ENCODE peak calls at places on chromosomes 11 and 22, in eight cellular contexts. Q is MCF 10A, L is HFF-Myc, V is GM12865, X is mesothelial cell of epicardium, O is omental fat pad, P is lower leg skin, Y is osteoblast. K is an unnamed sample.

GRCh38 chr11:92829121-92829520 is 140.3 kb upstream of the MTNR1B start:
- DNase-seq in L (no peak), Y (no peak), V (no peak), P (no peak), X (no peak), Q (no peak), O (no peak), K (no peak)

GRCh38 chr11:590997-591396 is 14.7 kb downstream of the PHRF1 start:
- DNase-seq in P (no peak), X (no peak), V (no peak), L (no peak), O (no peak), Y (no peak), Q (no peak), K (no peak)

GRCh38 chr11:108754901-108755625 is 90.2 kb downstream of the DDX10 start:
- DNase-seq in O (no peak), Q (peak), P (no peak), X (no peak), V (no peak), L (no peak), Y (no peak), K (no peak)

GRCh38 chr22:31789803-31790202 is 36.0 kb downstream of the DEPDC5 start:
- DNase-seq in V (no peak), P (no peak), Y (no peak), L (no peak), X (no peak), O (no peak), Q (no peak), K (no peak)

GRCh38 chr11:95507794-95508193 is 276.8 kb upstream of the SESN3 start:
- DNase-seq in L (no peak), V (no peak), O (no peak), Y (no peak), Q (no peak), P (no peak), X (no peak), K (no peak)

GRCh38 chr22:19103881-19104821 is 18.1 kb downstream of the DGCR2 start:
- DNase-seq in Q (no peak), X (no peak), Y (no peak), L (no peak), P (no peak), O (no peak), V (no peak), K (peak)

GRCh38 chr22:49169074-49169744 is 658.5 kb downstream of the BRD1 start:
- DNase-seq in O (no peak), V (no peak), Q (no peak), L (no peak), Y (no peak), P (no peak), X (no peak), K (no peak)

GRCh38 chr22:26906464-26906863 is 249.1 kb downstream of the MIAT start:
- DNase-seq in O (no peak), L (no peak), X (no peak), Y (no peak), P (no peak), Q (no peak), V (no peak), K (no peak)

GRCh38 chr11:6799402-6799801 is at the start of gene OR6A2:
- DNase-seq in Y (peak), O (no peak), V (no peak), X (no peak), Q (no peak), P (no peak), L (no peak), K (no peak)

GRCh38 chr22:41405588-41405987 is 23.8 kb downstream of the TEF start:
- DNase-seq in O (no peak), Y (no peak), X (no peak), V (peak), P (no peak), L (no peak), Q (no peak), K (no peak)

GRCh38 chr11:134124660-134125451 is 56.0 kb downstream of the JAM3 start:
- DNase-seq in V (no peak), Y (peak), X (peak), Q (no peak), O (no peak), L (no peak), P (peak), K (no peak)

GRCh38 chr11:86453290-86454030 is 78.8 kb downstream of the CCDC81 start:
- DNase-seq in Y (no peak), X (no peak), O (no peak), V (no peak), Q (no peak), L (no peak), P (peak), K (no peak)
- TF ChIP-seq CTCF in Y (peak), X (no peak), O (no peak), V (no peak), Q (no peak), L (peak), P (no peak), K (no peak)

GRCh38 chr11:111339758-111340388 is 39.2 kb downstream of the POU2AF1 start:
- DNase-seq in Y (no peak), X (no peak), L (no peak), V (no peak), O (no peak), P (no peak), Q (no peak), K (no peak)
- TF ChIP-seq CTCF in Y (no peak), X (no peak), L (no peak), V (no peak), O (no peak), P (no peak), Q (no peak), K (no peak)

DNA sequence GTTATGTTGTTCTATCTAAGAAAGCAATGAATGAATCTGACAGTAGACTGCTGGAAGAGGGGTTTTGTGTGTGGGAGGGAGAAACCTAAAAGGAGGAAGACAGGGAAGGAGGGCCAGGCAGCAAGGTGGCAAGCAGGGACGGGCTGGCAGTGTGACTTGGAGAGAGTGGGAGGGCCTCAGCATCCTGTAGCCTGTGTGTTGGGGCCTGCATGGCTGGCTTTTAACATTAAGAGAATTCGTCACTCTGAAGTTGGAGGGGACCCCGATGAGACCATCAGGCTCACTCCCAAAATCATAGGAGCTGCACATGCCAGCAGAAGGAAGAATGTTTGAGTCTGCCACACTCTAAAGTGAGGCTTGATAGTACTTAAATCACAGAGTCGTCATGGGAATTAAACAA is 199.6 kb downstream of the TENM4 start:
- DNase-seq in O (no peak), P (peak), Y (no peak), L (no peak), Q (no peak), V (no peak), X (no peak), K (no peak)
- TF ChIP-seq CTCF in O (no peak), P (no peak), Y (no peak), L (no peak), Q (no peak), V (no peak), X (no peak), K (no peak)

DNA sequence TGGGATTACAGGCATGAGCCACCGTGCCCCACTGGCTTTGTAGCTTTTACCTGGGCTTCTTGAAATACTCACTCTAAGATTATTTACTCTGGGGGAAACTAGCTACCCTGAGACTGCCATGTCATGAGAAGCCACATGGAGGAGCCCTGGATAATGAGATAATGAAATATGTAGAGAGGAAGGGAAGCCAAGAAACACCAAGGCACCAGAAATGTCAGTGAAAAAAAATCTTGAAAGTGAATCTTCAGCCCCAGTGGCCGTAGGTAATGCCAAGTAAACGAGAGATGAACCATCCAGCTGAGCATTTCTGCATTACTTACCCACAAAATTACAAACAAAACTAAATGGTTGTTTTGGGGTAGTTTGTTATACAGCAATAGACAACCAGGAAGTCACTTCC is 125.6 kb downstream of the APIP start:
- DNase-seq in O (no peak), Y (no peak), P (no peak), V (no peak), X (no peak), L (no peak), Q (peak), K (no peak)
- TF ChIP-seq CTCF in O (no peak), Y (no peak), P (no peak), V (no peak), X (no peak), L (no peak), Q (no peak), K (no peak)

DNA sequence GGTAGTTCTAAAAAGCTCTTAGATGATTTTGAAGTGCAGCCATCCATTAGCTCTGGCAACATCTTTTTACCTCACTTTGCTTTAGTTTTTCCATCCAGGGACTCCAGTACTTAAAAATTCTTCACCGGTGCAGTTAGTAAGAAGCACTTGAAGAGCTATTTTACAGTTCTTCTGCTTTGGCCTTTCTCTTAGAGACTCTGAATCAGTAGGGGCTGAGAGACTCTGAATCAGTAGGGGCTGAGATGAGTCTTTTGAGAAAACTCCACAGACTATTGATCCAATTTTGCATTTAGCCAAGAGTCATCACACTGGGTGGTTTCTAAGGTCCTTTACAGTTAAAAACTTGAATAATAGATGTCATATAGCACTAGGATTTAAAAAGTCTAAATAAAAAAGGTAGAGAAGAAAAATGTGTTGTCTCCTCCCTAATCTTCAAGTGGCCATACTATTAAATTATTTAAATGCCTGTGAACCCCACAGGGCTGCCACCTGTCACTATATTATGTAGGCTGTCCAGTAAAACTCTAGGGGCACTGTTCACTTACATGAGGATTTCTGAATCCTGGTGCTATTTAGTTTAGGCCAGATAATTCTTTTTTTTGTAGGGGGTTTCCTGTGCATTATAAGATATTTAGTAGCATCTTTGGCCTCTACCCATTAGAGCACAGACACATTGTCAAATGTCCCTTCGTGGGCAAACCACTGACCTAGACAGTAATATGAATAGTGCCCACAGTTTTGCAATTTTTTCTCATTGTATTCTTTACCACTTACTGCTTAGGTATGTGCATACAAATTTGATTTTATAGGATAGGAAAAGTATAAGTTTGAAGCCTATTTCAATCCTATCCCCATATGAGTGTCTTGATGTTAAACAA is 26.3 kb upstream of the HIKESHI start:
- DNase-seq in V (no peak), P (no peak), O (no peak), X (no peak), L (no peak), Y (no peak), Q (no peak), K (no peak)
- TF ChIP-seq CTCF in V (no peak), P (no peak), O (no peak), X (no peak), L (no peak), Y (no peak), Q (peak), K (no peak)